ENCODE peak calls at places on chromosomes 5 and 9, in five cellular contexts. A is BJ, S is ovary, I is mammary epithelial cell, F is Peyer's patch. N is an unnamed sample.
A peak's percentile ranks its signal among the peaks of the same experiment; 100 is the strongest.

GRCh38 chr5:4531756-4532704 is 608.1 kb upstream of the ADAMTS16 start:
- DNase-seq in A (no peak), S (no peak), I (no peak), F (no peak), N (no peak)

GRCh38 chr9:69758981-69759477 is 782 bp downstream of the PTAR1 start:
- DNase-seq in A (no peak), S (no peak), I (no peak), F (no peak), N (no peak)

GRCh38 chr9:81833563-81834345 is 94.5 kb upstream of the SPATA31D4 start:
- DNase-seq in A (no peak), S (no peak), I (no peak), F (no peak), N (no peak)

GRCh38 chr5:179437341-179438001 is 92.2 kb upstream of the ADAMTS2 start:
- DNase-seq in A (no peak), S (no peak), I (no peak), F (no peak), N (peak; percentile 30)

GRCh38 chr9:119961774-119962408 is 592.7 kb upstream of the BRINP1 start:
- DNase-seq in A (no peak), S (no peak), I (no peak), F (peak; percentile 59), N (peak; percentile 56)

GRCh38 chr9:108053555-108054061 is 564.0 kb upstream of the KLF4 start:
- DNase-seq in A (no peak), S (peak; percentile 91), I (peak; percentile 76), F (peak; percentile 55), N (peak; percentile 56)

GRCh38 chr5:90390326-90390725 is 19.2 kb downstream of the CETN3 start:
- DNase-seq in A (no peak), S (no peak), I (no peak), F (no peak), N (no peak)

GRCh38 chr5:82244854-82245635 is 33.1 kb downstream of the RPS23 start:
- DNase-seq in A (no peak), S (no peak), I (no peak), F (no peak), N (no peak)

GRCh38 chr5:61817472-61818326 is 485.6 kb downstream of the ZSWIM6 start:
- DNase-seq in A (no peak), S (peak; percentile 57), I (peak; percentile 46), F (peak; percentile 57), N (no peak)

GRCh38 chr5:124644138-124644537 is 102.3 kb downstream of the ZNF608 start:
- DNase-seq in A (no peak), S (no peak), I (no peak), F (no peak), N (no peak)

GRCh38 chr9:35510745-35511428 is 21.0 kb downstream of the RUSC2 start:
- DNase-seq in A (peak; percentile 99), S (peak; percentile 83), I (peak; percentile 50), F (peak; percentile 50), N (no peak)

DNA sequence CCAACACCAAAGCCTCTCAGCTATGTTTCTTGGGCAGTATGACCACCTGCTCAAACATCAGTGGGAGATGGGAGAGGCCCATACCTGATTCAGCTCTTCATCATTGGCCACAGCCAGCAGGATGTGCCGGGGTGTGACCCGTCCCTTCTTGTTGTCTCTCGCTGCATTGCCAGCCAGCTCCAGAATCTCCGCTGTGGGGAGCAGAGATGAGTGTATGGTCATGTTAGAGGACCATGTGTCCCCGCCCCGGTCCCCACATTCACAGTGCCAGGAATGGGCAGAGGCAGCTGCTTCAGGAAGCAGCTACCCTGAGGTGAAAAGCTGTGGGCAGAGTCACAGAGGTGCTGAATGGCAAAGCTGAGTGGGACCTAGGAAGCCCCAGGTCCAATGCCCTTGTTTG is 29.1 kb downstream of the MACROH2A1 start:
- DNase-seq in A (no peak), S (no peak), I (no peak), F (no peak), N (no peak)
- H3K36me3 ChIP-seq in A (peaks cover 12% of the 10 kb centered on the region), S (no peaks in the 10 kb centered on the region), I (peaks cover 46% of the 10 kb centered on the region), F (no peaks in the 10 kb centered on the region), N (peaks cover 59% of the 10 kb centered on the region)

DNA sequence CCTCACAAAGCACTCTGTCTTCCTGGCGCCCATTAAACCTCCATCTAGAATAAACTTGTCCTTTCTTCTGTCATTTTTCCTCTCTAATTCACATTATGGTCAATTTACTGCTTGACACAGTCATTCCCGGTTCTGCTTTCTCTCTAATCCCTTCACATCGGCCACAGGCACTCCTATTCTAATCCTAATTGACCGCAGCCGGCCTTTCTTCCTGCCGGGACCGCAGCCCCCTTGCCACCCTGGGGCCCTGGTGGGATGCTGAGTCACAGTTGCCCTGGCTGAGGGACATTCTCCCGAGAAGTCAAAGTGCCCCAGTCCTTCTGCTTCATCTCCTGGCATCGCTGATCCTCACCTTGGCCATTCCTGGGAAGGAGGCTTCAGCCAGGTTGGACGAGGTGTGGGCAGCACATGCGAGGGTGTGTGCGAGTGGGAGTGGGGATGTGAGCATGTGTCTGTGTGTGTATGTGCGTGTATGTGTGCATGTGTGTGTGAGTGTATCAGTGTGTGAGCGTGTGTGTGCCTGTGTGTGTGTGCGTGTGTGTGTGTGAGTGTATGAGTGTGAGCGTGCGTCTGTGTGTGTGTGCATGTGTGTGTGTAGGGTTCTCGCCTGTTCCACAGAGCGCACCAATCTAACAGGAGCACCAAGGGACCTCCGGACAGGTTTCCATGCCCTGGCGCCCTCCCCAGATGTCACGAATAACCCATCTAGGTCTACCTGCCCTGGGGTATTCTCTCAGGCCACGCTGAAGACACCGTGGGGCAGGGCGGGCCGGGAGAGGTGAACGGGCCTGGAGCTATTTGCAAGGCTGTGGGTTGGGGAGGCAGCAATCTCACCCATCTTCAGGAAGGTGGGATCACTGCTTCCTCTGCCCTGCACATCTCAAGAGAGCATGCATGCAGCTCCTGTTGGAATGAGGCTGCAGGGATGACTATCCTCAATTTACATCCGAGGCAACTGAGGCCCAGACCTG is 191.2 kb downstream of the PAX5 start:
- DNase-seq in A (no peak), S (no peak), I (no peak), F (no peak), N (no peak)
- H3K36me3 ChIP-seq in A (no peaks in the 10 kb centered on the region), S (no peaks in the 10 kb centered on the region), I (no peaks in the 10 kb centered on the region), F (no peaks in the 10 kb centered on the region), N (no peaks in the 10 kb centered on the region)

GRCh38 chr5:176532795-176533194 is 4.4 kb downstream of the RNF44 start:
- DNase-seq in A (no peak), S (no peak), I (no peak), F (no peak), N (peak; percentile 43)
- H3K36me3 ChIP-seq in A (peaks cover 29% of the 10 kb centered on the region), S (no peaks in the 10 kb centered on the region), I (peaks cover 9% of the 10 kb centered on the region), F (peaks cover 3% of the 10 kb centered on the region), N (peaks cover 41% of the 10 kb centered on the region)

GRCh38 chr9:18542837-18543405 is 69.0 kb downstream of the ADAMTSL1 start:
- DNase-seq in A (peak; percentile 10), S (no peak), I (peak; percentile 32), F (no peak), N (no peak)
- H3K36me3 ChIP-seq in A (no peaks in the 10 kb centered on the region), S (no peaks in the 10 kb centered on the region), I (no peaks in the 10 kb centered on the region), F (no peaks in the 10 kb centered on the region), N (no peaks in the 10 kb centered on the region)

N was measured in lower lobe of right lung.